ENCODE peak calls at places on chromosomes 5 and 9, in four cellular contexts. G is IMR-90, A is HCT116, L is OCI-LY7. Z is an unnamed sample. For H3K4me1, the result is how much of the 10 kb centered on the place peaks cover.

GRCh38 chr9:37676411-37676830 is 25.7 kb downstream of the FRMPD1 start:
- DNase-seq in G (no peak), L (no peak), A (no peak), Z (no peak)

GRCh38 chr5:102670224-102670836 is 84.8 kb upstream of the PAM start:
- DNase-seq in A (peak), L (no peak), G (no peak), Z (peak)

GRCh38 chr5:158154226-158155005 is 295.5 kb upstream of the CLINT1 start:
- DNase-seq in L (no peak), G (peak), A (no peak), Z (no peak)

GRCh38 chr5:140024928-140025327 is 18.2 kb downstream of the NRG2 start:
- DNase-seq in A (no peak), G (no peak), L (no peak), Z (no peak)

GRCh38 chr9:128702445-128702948 is at the start of gene PKN3:
- DNase-seq in L (peak), A (peak), G (peak), Z (peak)

GRCh38 chr5:172283020-172283861 is at the start of gene UBTD2:
- DNase-seq in L (peak), A (no peak), G (peak), Z (peak)

GRCh38 chr9:122723690-122724089 is at the start of gene OR1L4:
- DNase-seq in A (no peak), L (no peak), G (no peak), Z (no peak)

GRCh38 chr9:72149231-72149975 is at the start of gene GDA:
- DNase-seq in G (no peak), A (peak), L (no peak), Z (peak)

GRCh38 chr9:133134419-133135190 is 13.6 kb upstream of the RALGDS start:
- DNase-seq in A (no peak), G (no peak), L (no peak), Z (no peak)

GRCh38 chr9:86434039-86434726 is 80.0 kb upstream of the TUT7 start:
- DNase-seq in G (peak), A (peak), L (peak), Z (peak)

GRCh38 chr5:109242518-109242917 is 167.3 kb downstream of the PJA2 start:
- DNase-seq in L (no peak), A (no peak), G (no peak), Z (no peak)

GRCh38 chr5:65103674-65104035 is 334.9 kb downstream of the CWC27 start:
- DNase-seq in G (no peak), A (no peak), L (no peak), Z (no peak)

GRCh38 chr9:113568081-113568435 is 104.5 kb downstream of the RGS3 start:
- DNase-seq in G (no peak), A (no peak), L (no peak), Z (no peak)

GRCh38 chr9:101711330-101711941 is 27.0 kb downstream of the GRIN3A start:
- DNase-seq in L (peak), G (no peak), A (no peak), Z (peak)

GRCh38 chr9:26243722-26244121 is 565.5 kb upstream of the TUSC1 start:
- DNase-seq in A (no peak), L (no peak), G (peak), Z (no peak)

GRCh38 chr9:106479679-106480078 is 383.3 kb upstream of the ZNF462 start:
- DNase-seq in L (no peak), G (no peak), A (no peak), Z (no peak)

GRCh38 chr5:136686192-136686872 is 321.0 kb upstream of the TRPC7 start:
- DNase-seq in G (peak), A (no peak), L (peak), Z (peak)

GRCh38 chr5:150624334-150625163 is 15.9 kb upstream of the SYNPO start:
- DNase-seq in A (no peak), L (no peak), G (no peak), Z (no peak)

GRCh38 chr5:83927140-83927733 is 206.6 kb upstream of the HAPLN1 start:
- DNase-seq in L (peak), A (peak), G (peak), Z (peak)

GRCh38 chr5:111070272-111071134 is 1.0 kb upstream of the TSLP start:
- DNase-seq in L (no peak), A (no peak), G (no peak), Z (no peak)

GRCh38 chr9:89363921-89364663 is 45.8 kb downstream of the SECISBP2 start:
- DNase-seq in G (no peak), A (no peak), L (no peak), Z (no peak)

GRCh38 chr9:112705773-112706427 is 12.0 kb downstream of the INIP start:
- DNase-seq in L (no peak), A (no peak), G (peak), Z (peak)

GRCh38 chr9:109108318-109108717 is 11.4 kb downstream of the TMEM245 start:
- DNase-seq in L (peak), G (peak), A (no peak), Z (no peak)

GRCh38 chr9:125524522-125524921 is 182.5 kb downstream of the MAPKAP1 start:
- DNase-seq in G (peak), L (no peak), A (no peak), Z (no peak)

GRCh38 chr9:6199596-6199995 is 16.0 kb upstream of the IL33 start:
- DNase-seq in L (no peak), A (no peak), G (no peak), Z (no peak)

GRCh38 chr5:120769291-120769872 is 305.3 kb downstream of the PRR16 start:
- DNase-seq in L (no peak), A (no peak), G (peak), Z (no peak)

GRCh38 chr9:37290881-37291485 is 131.5 kb upstream of the GRHPR start:
- DNase-seq in L (peak), A (peak), G (peak), Z (peak)

GRCh38 chr9:108271646-108272349 is 584.0 kb downstream of the ACTL7B start:
- DNase-seq in G (peak), A (no peak), L (no peak), Z (no peak)

GRCh38 chr9:105330755-105331154 is 86.3 kb downstream of the SLC44A1 start:
- DNase-seq in L (peak), G (peak), A (no peak), Z (no peak)

GRCh38 chr9:83936523-83936922 is 15.3 kb upstream of the KIF27 start:
- DNase-seq in A (no peak), L (no peak), G (no peak), Z (no peak)

GRCh38 chr5:119582987-119583386 is 46.4 kb upstream of the FAM170A start:
- DNase-seq in L (no peak), G (no peak), A (no peak), Z (no peak)

GRCh38 chr5:43141211-43141610 is 20.5 kb downstream of the ZNF131 start:
- DNase-seq in G (peak), A (no peak), L (no peak), Z (no peak)

GRCh38 chr5:135035678-135036030 is 1.6 kb upstream of the PITX1 start:
- DNase-seq in L (no peak), A (no peak), G (no peak), Z (no peak)
- H3K27ac ChIP-seq in L (no peak), A (peak), G (no peak), Z (no peak)

GRCh38 chr9:35912791-35913400 is 3.6 kb downstream of the SPAAR start:
- DNase-seq in A (no peak), G (no peak), L (no peak), Z (no peak)
- H3K4me1 ChIP-seq in A (under half), G (under half), L (under half), Z (under half)

DNA sequence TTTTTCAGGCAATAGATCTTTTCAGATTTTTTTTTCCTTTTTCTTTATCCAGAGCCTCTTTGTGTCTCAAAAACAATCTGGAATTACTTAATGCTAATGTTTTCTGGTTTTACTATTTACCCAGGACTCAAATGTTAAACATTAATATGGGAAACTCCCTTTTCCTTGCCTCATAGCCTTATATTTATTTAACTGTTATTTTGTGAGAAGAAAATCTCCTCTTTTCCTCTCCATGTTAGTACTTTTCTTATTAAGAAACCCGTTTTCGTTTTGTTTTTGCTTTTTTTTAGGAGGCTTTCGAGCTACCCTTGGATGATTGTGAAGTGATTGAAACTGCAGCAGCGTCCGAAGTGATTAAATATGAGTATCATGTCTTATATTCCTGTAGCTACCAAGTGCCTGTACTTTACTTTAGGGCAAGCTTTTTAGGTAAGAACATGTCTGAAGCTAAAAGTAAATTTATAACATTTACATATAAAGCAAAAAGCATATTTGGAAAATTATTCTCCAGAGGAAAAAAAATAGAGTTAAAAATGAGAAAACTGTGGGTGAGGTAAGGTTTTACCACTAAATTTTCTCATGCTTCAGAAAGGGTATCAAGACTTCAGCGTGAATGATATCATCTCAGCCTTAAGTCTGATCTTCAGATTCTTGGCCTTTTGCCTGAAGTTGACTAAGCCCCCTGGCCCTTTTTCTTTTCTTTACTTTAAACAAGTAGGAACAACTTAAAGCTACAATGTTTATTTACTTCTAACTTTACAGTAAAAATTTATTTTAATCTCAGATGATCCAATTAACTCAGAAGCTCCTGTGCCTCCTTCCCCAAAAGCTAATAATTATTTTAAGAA is 113.8 kb downstream of the RPS23 start:
- DNase-seq in L (no peak), A (no peak), G (peak), Z (no peak)
- H3K4me2 ChIP-seq in L (no peak), A (no peak), G (peak), Z (no peak)

DNA sequence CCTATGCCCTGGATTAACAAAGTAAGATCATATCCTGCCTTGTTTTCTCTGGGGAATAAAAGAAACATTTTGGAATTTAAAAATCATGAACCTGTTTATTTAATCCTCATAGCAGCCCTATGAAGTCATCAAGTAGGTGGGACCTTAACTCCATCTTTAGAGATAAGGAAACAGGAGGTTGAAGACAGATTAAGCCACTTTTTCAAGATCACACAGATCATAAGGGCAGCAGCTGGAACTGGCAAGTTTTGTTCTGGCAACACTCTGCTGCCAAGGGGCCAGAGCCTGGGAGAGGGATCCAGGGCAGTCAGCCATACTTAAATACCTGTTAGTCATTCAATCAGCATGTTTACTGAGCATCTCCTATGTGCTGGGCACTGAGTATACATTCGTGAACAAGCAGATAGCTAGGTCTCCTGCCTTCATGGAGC is 63.7 kb downstream of the SLC1A1 start:
- DNase-seq in L (no peak), A (no peak), G (peak), Z (peak)
- H3K27ac ChIP-seq in L (no peak), A (no peak), G (no peak), Z (no peak)

GRCh38 chr9:136795027-136795402 is 1.1 kb upstream of the CCDC183 start:
- DNase-seq in G (no peak), L (no peak), A (no peak), Z (no peak)
- H3K4me1 ChIP-seq in G (under half), L (under half), A (under half), Z (under half)

DNA sequence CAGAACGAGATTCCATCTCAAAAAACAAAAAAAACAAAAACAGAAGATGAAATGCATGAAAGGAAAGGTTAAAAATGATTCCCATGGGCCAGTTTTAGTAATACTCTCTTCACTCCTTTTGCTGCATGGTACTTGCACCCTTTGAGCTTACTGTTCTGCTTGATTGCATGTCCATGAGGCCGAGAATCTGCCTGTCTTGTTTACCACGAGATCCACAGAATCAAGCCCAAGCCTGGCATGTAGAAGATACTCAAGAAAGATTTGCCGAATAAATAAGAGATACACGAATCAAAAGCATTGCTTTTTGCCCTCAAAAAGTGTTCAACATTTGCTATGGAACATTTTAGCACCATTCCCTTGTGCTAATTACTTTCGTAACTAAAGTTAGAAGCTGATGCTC is 1.1 kb downstream of the FAXDC2 start:
- DNase-seq in G (no peak), L (no peak), A (no peak), Z (no peak)
- H3K4me2 ChIP-seq in G (peak), L (no peak), A (no peak), Z (no peak)

Z was measured in trophoblast cell.